ENCODE peak calls at places on chromosome 3, in five cellular contexts. S, G, X, V and J are unnamed samples.
A peak's percentile ranks its signal among the peaks of the same experiment; 100 is the strongest.

GRCh38 chr3:181700168-181701087 is 11.3 kb upstream of the SOX2 start:
- DNase-seq in S (peak; percentile 69), X (peak; percentile 77), V (no peak), G (no peak), J (no peak)

GRCh38 chr3:149964296-149964695 is 6.4 kb downstream of the PFN2 start:
- DNase-seq in V (no peak), S (no peak), X (no peak), G (no peak), J (no peak)

GRCh38 chr3:64340636-64341240 is 115.5 kb upstream of the PRICKLE2 start:
- DNase-seq in X (no peak), S (no peak), V (no peak), G (no peak), J (no peak)

GRCh38 chr3:188122571-188123169 is 31.3 kb upstream of the LPP start:
- DNase-seq in S (no peak), X (no peak), G (no peak), V (no peak), J (no peak)

GRCh38 chr3:5186854-5187151 is 704 bp upstream of the EDEM1 start:
- DNase-seq in V (no peak), G (no peak), S (no peak), X (no peak), J (no peak)

GRCh38 chr3:172140499-172141391 is 101.4 kb downstream of the FNDC3B start:
- DNase-seq in G (peak; percentile 78), V (no peak), X (no peak), S (no peak), J (no peak)

GRCh38 chr3:170977911-170978310 is 48.6 kb downstream of the SLC2A2 start:
- DNase-seq in X (no peak), G (no peak), S (no peak), V (no peak), J (no peak)

GRCh38 chr3:134483195-134483890 is 2.4 kb downstream of the ANAPC13 start:
- DNase-seq in V (no peak), G (no peak), X (no peak), S (no peak), J (no peak)

GRCh38 chr3:132003685-132004084 is 31.1 kb downstream of the CPNE4 start:
- DNase-seq in S (no peak), G (no peak), V (no peak), X (no peak), J (no peak)

GRCh38 chr3:7536510-7536909 is 675.6 kb downstream of the GRM7 start:
- DNase-seq in S (no peak), V (no peak), G (no peak), X (no peak), J (no peak)

GRCh38 chr3:49903451-49904424 is at the start of gene MST1R:
- DNase-seq in S (peak; percentile 95), X (peak; percentile 94), G (peak; percentile 84), V (no peak), J (peak; percentile 92)

GRCh38 chr3:129240436-129240835 is 9.0 kb upstream of the COPG1 start:
- DNase-seq in G (no peak), V (no peak), S (no peak), X (no peak), J (no peak)

GRCh38 chr3:129239992-129240391 is 9.4 kb upstream of the COPG1 start:
- DNase-seq in S (no peak), G (no peak), V (no peak), X (no peak), J (no peak)

GRCh38 chr3:129234441-129234840 is 15.0 kb upstream of the COPG1 start:
- DNase-seq in G (no peak), V (no peak), S (no peak), X (no peak), J (no peak)

GRCh38 chr3:129235310-129235917 is 14.0 kb upstream of the COPG1 start:
- DNase-seq in V (no peak), G (no peak), S (no peak), X (no peak), J (no peak)

GRCh38 chr3:129238945-129239705 is 10.3 kb upstream of the COPG1 start:
- DNase-seq in V (no peak), S (no peak), X (no peak), G (no peak), J (no peak)
- TF ChIP-seq POLR2A in V (no peak), S (no peak), X (no peak), G (no peak), J (no peak)

GRCh38 chr3:59970384-59970783 is 920.6 kb upstream of the CFAP20DC start:
- DNase-seq in X (no peak), G (no peak), V (no peak), S (no peak), J (no peak)

GRCh38 chr3:59970796-59971195 is 921.0 kb upstream of the CFAP20DC start:
- DNase-seq in V (no peak), G (no peak), X (no peak), S (no peak), J (no peak)

GRCh38 chr3:59968510-59968909 is 918.7 kb upstream of the CFAP20DC start:
- DNase-seq in X (no peak), S (no peak), G (no peak), V (no peak), J (no peak)
- TF ChIP-seq POLR2AphosphoS5 in X (no peak), S (no peak), G (no peak), V (no peak), J (no peak)

GRCh38 chr3:122691195-122691594 is 10.6 kb downstream of the PARP14 start:
- DNase-seq in S (no peak), X (peak; percentile 46), V (no peak), G (no peak), J (no peak)
- TF ChIP-seq POLR2A in S (no peak), X (no peak), V (no peak), G (no peak), J (no peak)

GRCh38 chr3:47848599-47849117 is 45.7 kb downstream of the DHX30 start:
- DNase-seq in X (no peak), S (no peak), V (no peak), G (no peak), J (no peak)
- TF ChIP-seq POLR2AphosphoS5 in X (no peak), S (peak; percentile 37), V (no peak), G (peak; percentile 34), J (no peak)

DNA sequence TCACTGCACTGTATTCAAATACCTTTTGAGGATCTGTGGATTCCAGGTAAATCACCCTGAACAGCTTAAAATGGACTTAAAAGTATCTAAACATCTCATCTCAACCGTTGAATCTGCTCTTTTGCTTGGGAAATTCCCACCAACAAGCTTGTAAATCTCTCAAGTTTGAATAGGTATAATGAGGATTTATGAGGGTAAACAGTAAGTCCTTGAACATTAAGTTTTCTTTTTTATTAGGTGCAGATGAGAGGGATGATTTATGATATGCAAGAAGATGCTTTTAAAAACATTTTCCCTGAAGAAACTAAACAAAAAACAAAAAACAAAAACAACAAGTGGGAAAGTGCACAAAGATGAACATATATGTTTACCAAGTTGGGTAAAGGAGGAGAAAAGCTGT is 290.6 kb downstream of the ROBO1 start:
- DNase-seq in X (no peak), G (no peak), S (no peak), V (no peak), J (no peak)
- TF ChIP-seq POLR2A in X (no peak), G (no peak), S (no peak), V (no peak), J (no peak)

GRCh38 chr3:58474967-58475578 is 16.8 kb upstream of the KCTD6 start:
- DNase-seq in V (no peak), X (no peak), G (no peak), S (no peak), J (no peak)
- TF ChIP-seq POLR2AphosphoS5 in V (no peak), X (no peak), G (no peak), S (no peak), J (no peak)

DNA sequence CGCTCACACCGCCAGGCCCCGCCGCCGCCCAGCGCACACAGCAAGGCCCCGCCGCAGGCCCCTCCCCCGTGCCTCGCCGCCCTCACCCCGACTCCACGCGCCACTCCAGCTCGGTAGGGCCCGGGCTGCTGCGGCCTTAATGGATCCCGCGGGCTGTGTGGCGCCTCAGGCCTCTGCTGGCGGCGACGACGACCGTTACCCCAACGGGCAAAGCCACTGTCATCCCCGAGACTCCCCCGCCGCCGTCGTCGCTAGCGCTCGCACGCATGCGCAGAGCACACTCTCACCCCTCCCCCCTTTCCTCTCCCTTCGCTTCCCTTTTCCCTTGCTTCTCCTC is at the start of gene MSL2:
- DNase-seq in G (no peak), S (no peak), X (no peak), V (no peak), J (no peak)
- TF ChIP-seq POLR2A in G (peak; percentile 55), S (peak; percentile 42), X (no peak), V (peak; percentile 74), J (peak; percentile 68)